ENCODE peak calls at places on chromosomes 6 and 20, in ten cellular contexts. X is GM23338, U is HCT116, B is breast epithelium, K is suprapubic skin, G is endothelial cell of umbilical vein, D is prostate gland, N is vagina, V is sigmoid colon, Q is upper lobe of left lung. R is an unnamed sample. For H3K4me1, the result is how much of the 10 kb centered on the place peaks cover.

GRCh38 chr6:1581120-1581991 is 28.4 kb upstream of the FOXC1 start:
- DNase-seq in B (no peak), U (no peak), N (peak), G (no peak), V (no peak), D (no peak), K (no peak), X (no peak), Q (no peak), R (peak)

GRCh38 chr20:37316116-37316774 is 26.8 kb downstream of the MANBAL start:
- DNase-seq in V (no peak), D (no peak), K (no peak), B (no peak), N (no peak), X (no peak), G (no peak), U (no peak), Q (peak), R (no peak)

GRCh38 chr6:135182120-135182992 is 1.2 kb downstream of the MYB start:
- DNase-seq in G (peak), B (peak), K (no peak), V (no peak), X (peak), N (no peak), D (no peak), U (no peak), Q (peak), R (no peak)

GRCh38 chr6:111926731-111927302 is 53.6 kb upstream of the FYN start:
- DNase-seq in D (no peak), U (no peak), X (peak), G (no peak), K (no peak), N (no peak), B (no peak), V (no peak), Q (no peak), R (no peak)

GRCh38 chr6:75204959-75205775 is 686 bp downstream of the COL12A1 start:
- DNase-seq in B (peak), Q (peak), U (no peak), G (peak), K (peak), X (peak), N (no peak), V (peak), D (no peak), R (no peak)

GRCh38 chr20:25496165-25496967 is 88.9 kb downstream of the GINS1 start:
- DNase-seq in V (no peak), B (no peak), Q (no peak), G (no peak), X (no peak), N (no peak), D (no peak), U (no peak), K (peak), R (no peak)

GRCh38 chr6:151070666-151071065 is 169.1 kb upstream of the AKAP12 start:
- DNase-seq in Q (no peak), G (peak), U (no peak), K (no peak), V (peak), N (no peak), B (no peak), X (no peak), D (no peak), R (peak)

GRCh38 chr20:39453890-39454289 is 491.7 kb downstream of the DHX35 start:
- DNase-seq in X (no peak), K (no peak), B (no peak), G (no peak), V (no peak), D (no peak), N (no peak), Q (no peak), U (no peak), R (no peak)

GRCh38 chr20:11544029-11544678 is 373.5 kb upstream of the BTBD3 start:
- DNase-seq in B (no peak), G (peak), V (no peak), D (peak), N (no peak), K (no peak), Q (no peak), X (peak), U (peak), R (no peak)

GRCh38 chr6:43738877-43739641 is 31.0 kb upstream of the VEGFA start:
- DNase-seq in G (no peak), V (no peak), X (no peak), D (no peak), K (peak), N (no peak), Q (peak), U (no peak), B (no peak), R (no peak)

GRCh38 chr6:31784270-31784925 is 7.3 kb upstream of the VWA7 start:
- DNase-seq in K (no peak), V (no peak), X (no peak), D (no peak), U (no peak), Q (no peak), B (no peak), N (no peak), G (no peak), R (no peak)

DNA sequence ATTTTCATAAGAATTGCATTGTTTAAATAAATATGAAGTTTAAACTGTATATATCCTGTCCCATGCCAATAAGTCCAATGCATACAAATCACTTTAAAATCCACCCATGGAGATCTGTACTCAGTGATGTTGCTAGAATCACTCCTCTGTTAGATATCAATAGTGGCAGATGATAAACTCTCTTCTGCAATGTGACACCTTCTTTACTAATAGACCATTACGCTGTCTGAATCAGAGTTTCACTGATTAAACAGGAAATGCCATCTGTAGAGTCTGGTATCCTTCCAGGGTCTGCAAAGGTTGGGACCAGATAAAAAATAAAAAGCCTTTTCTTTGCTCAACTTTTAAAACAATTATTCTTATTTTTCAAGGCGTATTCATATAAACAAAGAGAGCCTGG is 134.5 kb downstream of the EDN3 start:
- DNase-seq in N (no peak), X (no peak), V (no peak), Q (no peak), U (no peak), B (no peak), D (no peak), K (no peak), G (no peak), R (no peak)
- TF ChIP-seq POLR2AphosphoS5 in N (no peak), X (no peak), V (no peak), Q (no peak), U (no peak), B (no peak), D (no peak), K (no peak), G (no peak), R (no peak)

GRCh38 chr6:12436224-12436623 is 146.1 kb downstream of the EDN1 start:
- DNase-seq in B (no peak), D (no peak), K (no peak), X (no peak), Q (no peak), G (peak), U (no peak), N (no peak), V (no peak), R (no peak)

GRCh38 chr6:12436683-12437082 is 146.5 kb downstream of the EDN1 start:
- DNase-seq in K (no peak), X (no peak), N (no peak), V (no peak), D (no peak), Q (no peak), U (no peak), B (no peak), G (peak), R (no peak)

GRCh38 chr6:12439296-12439695 is 149.1 kb downstream of the EDN1 start:
- DNase-seq in N (no peak), B (no peak), D (no peak), G (no peak), X (no peak), U (no peak), Q (no peak), V (no peak), K (no peak), R (no peak)

DNA sequence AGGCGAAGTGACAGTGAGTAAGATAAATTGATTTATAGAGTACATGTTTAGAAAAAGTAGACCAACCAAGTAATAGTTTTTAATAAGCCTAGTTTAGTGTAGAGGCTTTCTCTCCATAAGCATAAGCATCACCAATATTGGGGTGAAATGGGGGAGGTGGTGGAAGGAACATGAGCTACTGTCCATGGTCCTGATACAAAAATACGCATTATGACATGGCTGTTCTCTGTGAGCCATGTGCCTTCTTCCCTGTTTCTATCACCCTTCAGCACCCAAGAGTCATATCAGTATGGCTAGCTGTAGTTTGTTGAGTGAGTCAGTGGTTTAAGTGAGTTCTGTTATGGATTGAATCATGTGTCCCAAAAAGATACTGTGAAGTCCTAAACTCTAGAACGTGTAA is 150.8 kb downstream of the EDN1 start:
- DNase-seq in N (no peak), U (no peak), G (peak), K (no peak), D (no peak), Q (no peak), B (no peak), V (no peak), X (peak), R (no peak)
- H3K4me1 ChIP-seq in N (under half), U (under half), G (under half), K (under half), D (under half), Q (under half), B (under half), V (under half), X (under half), R (under half)

DNA sequence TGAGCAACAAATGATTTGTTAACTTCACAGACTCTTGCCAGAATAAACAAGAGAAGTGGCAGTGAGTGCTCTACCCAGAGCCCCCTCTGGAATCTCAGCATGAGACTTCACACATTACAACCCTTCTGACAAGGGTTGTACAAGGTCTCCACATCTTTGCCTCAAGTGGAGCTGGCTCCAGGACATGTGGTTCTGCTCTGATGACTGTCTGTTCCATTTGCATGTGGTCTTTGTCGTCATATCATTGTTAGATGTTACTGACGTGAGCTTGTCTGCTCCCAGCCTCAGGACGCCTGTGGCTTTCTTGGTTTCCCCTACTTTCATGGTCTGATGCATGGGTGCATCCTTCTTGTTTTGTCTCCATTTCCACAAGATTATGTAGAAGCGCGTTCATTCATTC is 115.0 kb downstream of the SLC24A3 start:
- DNase-seq in Q (no peak), D (no peak), G (no peak), K (no peak), N (no peak), U (no peak), V (no peak), X (no peak), B (no peak), R (no peak)
- H3K27ac ChIP-seq in Q (no peak), D (no peak), G (no peak), K (no peak), N (no peak), U (no peak), V (no peak), X (no peak), B (no peak), R (no peak)

GRCh38 chr20:5114403-5114802 is 5.4 kb downstream of the PCNA start:
- DNase-seq in V (no peak), U (no peak), B (no peak), K (no peak), N (no peak), X (no peak), D (no peak), G (no peak), Q (no peak), R (no peak)
- TF ChIP-seq POLR2AphosphoS5 in V (no peak), U (no peak), B (no peak), K (no peak), N (no peak), X (no peak), D (no peak), G (no peak), Q (no peak), R (no peak)